ENCODE peak calls at places on chromosomes 11 and 22, in seven cellular contexts. One of them, this sample, is unnamed. For H3K4me1, the result is how much of the 10 kb centered on the place peaks cover.

GRCh38 chr11:64916040-64916847 is 765 bp downstream of the ATG2A start:
- DNase-seq in cardiac muscle cell: peak
- DNase-seq in prostate gland: no peak
- DNase-seq in colonic mucosa: peak
- DNase-seq in A549: peak
- DNase-seq in adrenal gland: peak
- DNase-seq in body of pancreas: no peak
- DNase-seq in this sample: no peak

GRCh38 chr11:63866211-63866610 is 27.3 kb downstream of the MARK2 start:
- DNase-seq in cardiac muscle cell: peak
- DNase-seq in prostate gland: peak
- DNase-seq in colonic mucosa: peak
- DNase-seq in A549: no peak
- DNase-seq in adrenal gland: no peak
- DNase-seq in body of pancreas: peak
- DNase-seq in this sample: peak

GRCh38 chr22:19808873-19809478 is 45.7 kb downstream of the GNB1L start:
- DNase-seq in cardiac muscle cell: no peak
- DNase-seq in prostate gland: no peak
- DNase-seq in colonic mucosa: no peak
- DNase-seq in A549: no peak
- DNase-seq in adrenal gland: no peak
- DNase-seq in body of pancreas: peak
- DNase-seq in this sample: no peak

GRCh38 chr11:121448431-121448941 is 3.6 kb upstream of the SORL1 start:
- DNase-seq in cardiac muscle cell: no peak
- DNase-seq in prostate gland: no peak
- DNase-seq in colonic mucosa: no peak
- DNase-seq in A549: no peak
- DNase-seq in adrenal gland: no peak
- DNase-seq in body of pancreas: no peak
- DNase-seq in this sample: no peak

GRCh38 chr11:71425851-71426250 is 22.3 kb downstream of the DHCR7 start:
- DNase-seq in cardiac muscle cell: no peak
- DNase-seq in prostate gland: peak
- DNase-seq in colonic mucosa: no peak
- DNase-seq in A549: no peak
- DNase-seq in adrenal gland: no peak
- DNase-seq in body of pancreas: no peak
- DNase-seq in this sample: no peak

GRCh38 chr11:102010776-102011500 is 36.3 kb upstream of the CFAP300 start:
- DNase-seq in cardiac muscle cell: peak
- DNase-seq in prostate gland: peak
- DNase-seq in colonic mucosa: peak
- DNase-seq in A549: peak
- DNase-seq in adrenal gland: peak
- DNase-seq in body of pancreas: no peak
- DNase-seq in this sample: no peak

GRCh38 chr11:126165366-126166156 is 45.9 kb downstream of the RPUSD4 start:
- DNase-seq in cardiac muscle cell: peak
- DNase-seq in prostate gland: no peak
- DNase-seq in colonic mucosa: peak
- DNase-seq in A549: no peak
- DNase-seq in adrenal gland: no peak
- DNase-seq in body of pancreas: no peak
- DNase-seq in this sample: no peak

GRCh38 chr22:22803285-22803853 is 84.2 kb upstream of the IGLL5 start:
- DNase-seq in cardiac muscle cell: no peak
- DNase-seq in prostate gland: no peak
- DNase-seq in colonic mucosa: no peak
- DNase-seq in A549: no peak
- DNase-seq in adrenal gland: no peak
- DNase-seq in body of pancreas: no peak
- DNase-seq in this sample: no peak

GRCh38 chr22:32341122-32341740 is 16.4 kb upstream of the RFPL3 start:
- DNase-seq in cardiac muscle cell: no peak
- DNase-seq in prostate gland: no peak
- DNase-seq in colonic mucosa: no peak
- DNase-seq in A549: no peak
- DNase-seq in adrenal gland: no peak
- DNase-seq in body of pancreas: no peak
- DNase-seq in this sample: no peak

GRCh38 chr11:57162179-57162898 is 19.4 kb upstream of the LRRC55 start:
- DNase-seq in cardiac muscle cell: no peak
- DNase-seq in prostate gland: no peak
- DNase-seq in colonic mucosa: no peak
- DNase-seq in A549: no peak
- DNase-seq in adrenal gland: no peak
- DNase-seq in body of pancreas: no peak
- DNase-seq in this sample: no peak

GRCh38 chr11:35287491-35287890 is 131.9 kb downstream of the SLC1A2 start:
- DNase-seq in cardiac muscle cell: no peak
- DNase-seq in prostate gland: no peak
- DNase-seq in colonic mucosa: no peak
- DNase-seq in A549: no peak
- DNase-seq in adrenal gland: no peak
- DNase-seq in body of pancreas: no peak
- DNase-seq in this sample: no peak

GRCh38 chr11:11975201-11976092 is 33.0 kb downstream of the DKK3 start:
- DNase-seq in cardiac muscle cell: no peak
- DNase-seq in prostate gland: no peak
- DNase-seq in colonic mucosa: no peak
- DNase-seq in A549: no peak
- DNase-seq in adrenal gland: no peak
- DNase-seq in body of pancreas: no peak
- DNase-seq in this sample: peak

GRCh38 chr11:11976476-11977187 is 31.8 kb downstream of the DKK3 start:
- DNase-seq in cardiac muscle cell: no peak
- DNase-seq in prostate gland: no peak
- DNase-seq in colonic mucosa: peak
- DNase-seq in A549: no peak
- DNase-seq in adrenal gland: no peak
- DNase-seq in body of pancreas: no peak
- DNase-seq in this sample: no peak

GRCh38 chr11:11978792-11979486 is 29.5 kb downstream of the DKK3 start:
- DNase-seq in cardiac muscle cell: peak
- DNase-seq in prostate gland: no peak
- DNase-seq in colonic mucosa: peak
- DNase-seq in A549: no peak
- DNase-seq in adrenal gland: no peak
- DNase-seq in body of pancreas: peak
- DNase-seq in this sample: no peak

GRCh38 chr11:11978098-11978637 is 30.3 kb downstream of the DKK3 start:
- DNase-seq in cardiac muscle cell: no peak
- DNase-seq in prostate gland: no peak
- DNase-seq in colonic mucosa: no peak
- DNase-seq in A549: no peak
- DNase-seq in adrenal gland: no peak
- DNase-seq in body of pancreas: no peak
- DNase-seq in this sample: no peak

GRCh38 chr11:11977206-11977938 is 31.1 kb downstream of the DKK3 start:
- DNase-seq in cardiac muscle cell: peak
- DNase-seq in prostate gland: peak
- DNase-seq in colonic mucosa: no peak
- DNase-seq in A549: peak
- DNase-seq in adrenal gland: no peak
- DNase-seq in body of pancreas: peak
- DNase-seq in this sample: no peak
- H3K4me1 ChIP-seq in cardiac muscle cell: half or more
- H3K4me1 ChIP-seq in prostate gland: under half
- H3K4me1 ChIP-seq in colonic mucosa: under half
- H3K4me1 ChIP-seq in A549: half or more
- H3K4me1 ChIP-seq in adrenal gland: half or more
- H3K4me1 ChIP-seq in body of pancreas: under half
- H3K4me1 ChIP-seq in this sample: under half

GRCh38 chr11:4083198-4083597 is 11.4 kb upstream of the RRM1 start:
- DNase-seq in cardiac muscle cell: no peak
- DNase-seq in prostate gland: no peak
- DNase-seq in colonic mucosa: no peak
- DNase-seq in A549: no peak
- DNase-seq in adrenal gland: no peak
- DNase-seq in body of pancreas: no peak
- DNase-seq in this sample: no peak

GRCh38 chr11:4085575-4085974 is 9.0 kb upstream of the RRM1 start:
- DNase-seq in cardiac muscle cell: no peak
- DNase-seq in prostate gland: no peak
- DNase-seq in colonic mucosa: no peak
- DNase-seq in A549: no peak
- DNase-seq in adrenal gland: no peak
- DNase-seq in body of pancreas: no peak
- DNase-seq in this sample: no peak

GRCh38 chr11:4087551-4087950 is 7.0 kb upstream of the RRM1 start:
- DNase-seq in cardiac muscle cell: peak
- DNase-seq in prostate gland: no peak
- DNase-seq in colonic mucosa: no peak
- DNase-seq in A549: peak
- DNase-seq in adrenal gland: no peak
- DNase-seq in body of pancreas: no peak
- DNase-seq in this sample: no peak

GRCh38 chr11:4086584-4087353 is 7.8 kb upstream of the RRM1 start:
- DNase-seq in cardiac muscle cell: no peak
- DNase-seq in prostate gland: no peak
- DNase-seq in colonic mucosa: no peak
- DNase-seq in A549: no peak
- DNase-seq in adrenal gland: peak
- DNase-seq in body of pancreas: no peak
- DNase-seq in this sample: no peak

DNA sequence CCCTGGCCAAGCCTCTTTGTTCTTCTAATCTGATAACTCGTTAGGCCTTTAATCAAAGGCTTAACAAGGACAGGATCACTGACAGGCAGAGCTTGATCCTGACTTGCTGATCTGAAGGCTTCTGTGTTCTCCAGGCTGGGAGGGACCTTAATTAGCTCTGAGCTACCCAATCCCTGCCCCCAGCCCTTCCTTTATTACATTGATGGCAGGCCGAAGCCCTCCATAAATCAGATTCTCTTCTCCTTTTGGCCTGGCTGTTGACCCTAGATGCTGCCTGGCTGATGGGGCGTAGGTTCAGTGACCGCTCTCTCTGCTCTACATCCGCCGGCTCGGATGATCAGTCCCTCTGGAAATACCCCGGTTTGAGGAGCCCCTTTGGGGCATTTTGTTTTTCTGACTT is 10.2 kb upstream of the RRM1 start:
- DNase-seq in cardiac muscle cell: no peak
- DNase-seq in prostate gland: no peak
- DNase-seq in colonic mucosa: no peak
- DNase-seq in A549: no peak
- DNase-seq in adrenal gland: no peak
- DNase-seq in body of pancreas: no peak
- DNase-seq in this sample: no peak
- H3K4me3 ChIP-seq in cardiac muscle cell: no peak
- H3K4me3 ChIP-seq in prostate gland: no peak
- H3K4me3 ChIP-seq in colonic mucosa: no peak
- H3K4me3 ChIP-seq in A549: no peak
- H3K4me3 ChIP-seq in adrenal gland: no peak
- H3K4me3 ChIP-seq in body of pancreas: no peak
- H3K4me3 ChIP-seq in this sample: no peak

GRCh38 chr11:106012744-106013143 is 9.3 kb downstream of the MSANTD4 start:
- DNase-seq in cardiac muscle cell: peak
- DNase-seq in prostate gland: no peak
- DNase-seq in colonic mucosa: no peak
- DNase-seq in A549: no peak
- DNase-seq in adrenal gland: no peak
- DNase-seq in body of pancreas: peak
- DNase-seq in this sample: no peak
- H3K27ac ChIP-seq in cardiac muscle cell: peak
- H3K27ac ChIP-seq in prostate gland: no peak
- H3K27ac ChIP-seq in colonic mucosa: no peak
- H3K27ac ChIP-seq in A549: no peak
- H3K27ac ChIP-seq in adrenal gland: no peak
- H3K27ac ChIP-seq in body of pancreas: no peak
- H3K27ac ChIP-seq in this sample: no peak

DNA sequence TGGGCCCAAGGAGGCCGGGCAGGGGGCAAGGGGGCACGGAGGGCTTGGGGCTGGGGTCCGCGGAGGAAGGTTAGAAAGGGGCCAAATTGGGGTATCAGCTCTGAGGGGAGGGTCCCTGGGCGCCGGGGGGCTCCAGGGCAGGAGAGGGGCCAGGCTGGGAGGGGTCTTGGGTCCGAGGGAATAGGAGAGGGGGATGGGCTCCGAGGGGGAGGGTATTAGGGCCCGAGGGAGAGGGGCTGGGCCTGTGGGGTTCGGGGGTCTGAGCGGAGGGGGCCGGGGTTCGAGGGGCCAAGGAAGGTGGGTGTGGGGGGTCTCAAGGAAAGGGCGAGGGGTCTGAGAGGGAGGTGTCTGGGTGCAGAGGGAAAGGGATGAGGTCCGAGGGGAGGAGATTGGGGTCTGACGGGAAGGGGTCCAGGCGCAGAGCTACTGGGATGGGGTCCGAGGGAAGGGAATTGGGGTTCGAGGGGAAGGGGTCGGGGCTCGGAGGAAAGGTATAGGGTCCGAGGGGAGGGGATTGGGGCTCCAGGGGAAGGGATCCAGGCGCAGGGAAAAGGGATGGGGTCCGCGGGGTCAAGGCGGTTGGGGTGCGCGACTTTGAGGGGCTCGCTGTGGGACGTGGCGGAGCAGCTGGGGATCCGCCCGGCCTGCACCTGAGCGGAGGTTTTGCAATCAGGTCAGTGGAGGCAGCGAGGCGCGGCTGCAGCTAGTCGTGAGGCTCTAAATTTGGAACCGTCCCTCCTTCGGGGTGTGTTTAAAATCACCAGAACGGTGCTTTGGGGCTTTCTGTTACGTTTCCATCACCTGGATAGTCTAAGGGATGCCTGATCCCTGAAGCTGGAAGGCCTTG is 728 bp downstream of the CTTN start:
- DNase-seq in cardiac muscle cell: no peak
- DNase-seq in prostate gland: no peak
- DNase-seq in colonic mucosa: peak
- DNase-seq in A549: no peak
- DNase-seq in adrenal gland: peak
- DNase-seq in body of pancreas: peak
- DNase-seq in this sample: no peak
- H3K4me1 ChIP-seq in cardiac muscle cell: under half
- H3K4me1 ChIP-seq in prostate gland: under half
- H3K4me1 ChIP-seq in colonic mucosa: under half
- H3K4me1 ChIP-seq in A549: under half
- H3K4me1 ChIP-seq in adrenal gland: under half
- H3K4me1 ChIP-seq in body of pancreas: under half
- H3K4me1 ChIP-seq in this sample: under half

DNA sequence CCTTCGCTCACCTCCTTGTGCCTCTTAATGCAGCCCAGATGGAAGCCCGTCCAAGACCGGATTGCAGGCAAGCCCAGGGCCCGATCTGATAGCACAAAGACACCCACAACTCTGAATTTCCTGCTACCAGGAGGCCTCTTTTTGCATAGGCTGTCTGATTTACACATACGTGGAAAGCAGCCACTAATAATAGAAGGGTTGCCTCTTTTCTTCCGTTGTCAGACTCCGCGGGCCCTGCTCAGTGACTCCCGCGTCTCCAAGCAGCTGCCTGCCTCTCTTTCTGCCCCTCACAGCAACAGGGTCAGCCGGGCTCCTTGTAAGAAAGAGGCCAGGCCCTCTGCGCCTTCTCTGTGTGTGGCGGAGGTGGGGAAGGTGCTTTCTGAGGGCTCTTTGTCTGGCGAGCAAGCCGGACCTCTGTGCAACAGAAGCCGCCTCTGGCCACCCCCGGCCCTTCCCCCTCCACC is 26.7 kb downstream of the FLI1 start:
- DNase-seq in cardiac muscle cell: peak
- DNase-seq in prostate gland: no peak
- DNase-seq in colonic mucosa: no peak
- DNase-seq in A549: no peak
- DNase-seq in adrenal gland: no peak
- DNase-seq in body of pancreas: no peak
- DNase-seq in this sample: no peak
- H3K4me3 ChIP-seq in cardiac muscle cell: no peak
- H3K4me3 ChIP-seq in prostate gland: no peak
- H3K4me3 ChIP-seq in colonic mucosa: no peak
- H3K4me3 ChIP-seq in A549: no peak
- H3K4me3 ChIP-seq in adrenal gland: no peak
- H3K4me3 ChIP-seq in body of pancreas: no peak
- H3K4me3 ChIP-seq in this sample: peak

GRCh38 chr22:38213319-38214247 is 11.8 kb downstream of the MAFF start:
- DNase-seq in cardiac muscle cell: no peak
- DNase-seq in prostate gland: no peak
- DNase-seq in colonic mucosa: no peak
- DNase-seq in A549: no peak
- DNase-seq in adrenal gland: no peak
- DNase-seq in body of pancreas: peak
- DNase-seq in this sample: no peak
- H3K27ac ChIP-seq in cardiac muscle cell: no peak
- H3K27ac ChIP-seq in prostate gland: peak
- H3K27ac ChIP-seq in colonic mucosa: no peak
- H3K27ac ChIP-seq in A549: no peak
- H3K27ac ChIP-seq in adrenal gland: no peak
- H3K27ac ChIP-seq in body of pancreas: peak
- H3K27ac ChIP-seq in this sample: peak

This sample was measured in naive thymus-derived CD4-positive, alpha-beta T cell.